ENCODE peak calls at places on chromosomes 3 and 15, in nine cellular contexts. One of them, this sample, is unnamed.

GRCh38 chr15:86139828-86140227 is 60.2 kb downstream of the AGBL1 start:
- DNase-seq in NCI-H510A treated with DMSO at 0.1 percent for 48 hours: no peak
- DNase-seq in activated CD4-positive, alpha-beta T cell treated with anti-CD3 and anti-CD28 coated beads for 48 hours: peak; percentile 54
- DNase-seq in bronchial epithelial cell: no peak
- DNase-seq in activated T-helper 1 cell treated with anti-CD3 and anti-CD28 coated beads, Interleukin-2, amount 50 U/mL, for 16 hours: no peak
- DNase-seq in H54: no peak
- DNase-seq in upper lobe of right lung: no peak
- DNase-seq in HTR-8/SVneo: no peak
- DNase-seq in T-helper 2 cell: no peak
- DNase-seq in this sample: no peak

GRCh38 chr15:39413558-39413957 is 167.3 kb upstream of the THBS1 start:
- DNase-seq in activated T-helper 1 cell treated with anti-CD3 and anti-CD28 coated beads, Interleukin-2, amount 50 U/mL, for 16 hours: no peak
- DNase-seq in NCI-H510A treated with DMSO at 0.1 percent for 48 hours: no peak
- DNase-seq in bronchial epithelial cell: peak; percentile 48
- DNase-seq in activated CD4-positive, alpha-beta T cell treated with anti-CD3 and anti-CD28 coated beads for 48 hours: no peak
- DNase-seq in upper lobe of right lung: no peak
- DNase-seq in HTR-8/SVneo: no peak
- DNase-seq in T-helper 2 cell: no peak
- DNase-seq in H54: no peak
- DNase-seq in this sample: no peak

GRCh38 chr3:70561796-70562195 is 249.4 kb upstream of the MDFIC2 start:
- DNase-seq in activated T-helper 1 cell treated with anti-CD3 and anti-CD28 coated beads, Interleukin-2, amount 50 U/mL, for 16 hours: no peak
- DNase-seq in bronchial epithelial cell: no peak
- DNase-seq in NCI-H510A treated with DMSO at 0.1 percent for 48 hours: no peak
- DNase-seq in T-helper 2 cell: no peak
- DNase-seq in HTR-8/SVneo: no peak
- DNase-seq in upper lobe of right lung: no peak
- DNase-seq in H54: no peak
- DNase-seq in activated CD4-positive, alpha-beta T cell treated with anti-CD3 and anti-CD28 coated beads for 48 hours: no peak
- DNase-seq in this sample: no peak

GRCh38 chr15:40162552-40162951 is 1.7 kb downstream of the BUB1B start:
- DNase-seq in activated CD4-positive, alpha-beta T cell treated with anti-CD3 and anti-CD28 coated beads for 48 hours: no peak
- DNase-seq in T-helper 2 cell: no peak
- DNase-seq in activated T-helper 1 cell treated with anti-CD3 and anti-CD28 coated beads, Interleukin-2, amount 50 U/mL, for 16 hours: no peak
- DNase-seq in NCI-H510A treated with DMSO at 0.1 percent for 48 hours: no peak
- DNase-seq in bronchial epithelial cell: no peak
- DNase-seq in HTR-8/SVneo: no peak
- DNase-seq in H54: no peak
- DNase-seq in upper lobe of right lung: no peak
- DNase-seq in this sample: no peak

GRCh38 chr3:52794612-52795099 is at the start of gene ITIH3:
- DNase-seq in activated T-helper 1 cell treated with anti-CD3 and anti-CD28 coated beads, Interleukin-2, amount 50 U/mL, for 16 hours: no peak
- DNase-seq in T-helper 2 cell: no peak
- DNase-seq in H54: no peak
- DNase-seq in activated CD4-positive, alpha-beta T cell treated with anti-CD3 and anti-CD28 coated beads for 48 hours: no peak
- DNase-seq in upper lobe of right lung: no peak
- DNase-seq in bronchial epithelial cell: no peak
- DNase-seq in NCI-H510A treated with DMSO at 0.1 percent for 48 hours: no peak
- DNase-seq in HTR-8/SVneo: no peak
- DNase-seq in this sample: no peak

GRCh38 chr3:195219351-195220045 is 51.5 kb downstream of the XXYLT1 start:
- DNase-seq in T-helper 2 cell: no peak
- DNase-seq in bronchial epithelial cell: no peak
- DNase-seq in upper lobe of right lung: peak; percentile 21
- DNase-seq in activated T-helper 1 cell treated with anti-CD3 and anti-CD28 coated beads, Interleukin-2, amount 50 U/mL, for 16 hours: no peak
- DNase-seq in H54: no peak
- DNase-seq in activated CD4-positive, alpha-beta T cell treated with anti-CD3 and anti-CD28 coated beads for 48 hours: no peak
- DNase-seq in NCI-H510A treated with DMSO at 0.1 percent for 48 hours: no peak
- DNase-seq in HTR-8/SVneo: no peak
- DNase-seq in this sample: no peak

GRCh38 chr3:143120716-143121239 is 1.2 kb downstream of the CHST2 start:
- DNase-seq in activated T-helper 1 cell treated with anti-CD3 and anti-CD28 coated beads, Interleukin-2, amount 50 U/mL, for 16 hours: peak; percentile 13
- DNase-seq in H54: no peak
- DNase-seq in T-helper 2 cell: no peak
- DNase-seq in activated CD4-positive, alpha-beta T cell treated with anti-CD3 and anti-CD28 coated beads for 48 hours: peak; percentile 58
- DNase-seq in upper lobe of right lung: peak; percentile 68
- DNase-seq in bronchial epithelial cell: no peak
- DNase-seq in NCI-H510A treated with DMSO at 0.1 percent for 48 hours: no peak
- DNase-seq in HTR-8/SVneo: no peak
- DNase-seq in this sample: no peak

GRCh38 chr15:35312355-35312754 is 227.3 kb upstream of the NANOGP8 start:
- DNase-seq in upper lobe of right lung: no peak
- DNase-seq in HTR-8/SVneo: no peak
- DNase-seq in NCI-H510A treated with DMSO at 0.1 percent for 48 hours: no peak
- DNase-seq in activated T-helper 1 cell treated with anti-CD3 and anti-CD28 coated beads, Interleukin-2, amount 50 U/mL, for 16 hours: no peak
- DNase-seq in T-helper 2 cell: no peak
- DNase-seq in activated CD4-positive, alpha-beta T cell treated with anti-CD3 and anti-CD28 coated beads for 48 hours: no peak
- DNase-seq in bronchial epithelial cell: no peak
- DNase-seq in H54: no peak
- DNase-seq in this sample: no peak

GRCh38 chr3:197807969-197808587 is 17.0 kb downstream of the LRCH3 start:
- DNase-seq in bronchial epithelial cell: no peak
- DNase-seq in H54: no peak
- DNase-seq in NCI-H510A treated with DMSO at 0.1 percent for 48 hours: no peak
- DNase-seq in HTR-8/SVneo: no peak
- DNase-seq in upper lobe of right lung: no peak
- DNase-seq in activated CD4-positive, alpha-beta T cell treated with anti-CD3 and anti-CD28 coated beads for 48 hours: no peak
- DNase-seq in T-helper 2 cell: no peak
- DNase-seq in activated T-helper 1 cell treated with anti-CD3 and anti-CD28 coated beads, Interleukin-2, amount 50 U/mL, for 16 hours: no peak
- DNase-seq in this sample: no peak

GRCh38 chr15:79863886-79864285 is 32.9 kb downstream of the MTHFS start:
- DNase-seq in HTR-8/SVneo: no peak
- DNase-seq in activated CD4-positive, alpha-beta T cell treated with anti-CD3 and anti-CD28 coated beads for 48 hours: no peak
- DNase-seq in H54: peak; percentile 5
- DNase-seq in T-helper 2 cell: no peak
- DNase-seq in bronchial epithelial cell: peak; percentile 81
- DNase-seq in upper lobe of right lung: no peak
- DNase-seq in activated T-helper 1 cell treated with anti-CD3 and anti-CD28 coated beads, Interleukin-2, amount 50 U/mL, for 16 hours: no peak
- DNase-seq in NCI-H510A treated with DMSO at 0.1 percent for 48 hours: no peak
- DNase-seq in this sample: no peak

GRCh38 chr15:78075490-78076230 is 1.9 kb downstream of the TBC1D2B start:
- DNase-seq in HTR-8/SVneo: no peak
- DNase-seq in activated T-helper 1 cell treated with anti-CD3 and anti-CD28 coated beads, Interleukin-2, amount 50 U/mL, for 16 hours: no peak
- DNase-seq in bronchial epithelial cell: peak; percentile 73
- DNase-seq in NCI-H510A treated with DMSO at 0.1 percent for 48 hours: peak; percentile 51
- DNase-seq in activated CD4-positive, alpha-beta T cell treated with anti-CD3 and anti-CD28 coated beads for 48 hours: no peak
- DNase-seq in upper lobe of right lung: no peak
- DNase-seq in H54: no peak
- DNase-seq in T-helper 2 cell: no peak
- DNase-seq in this sample: no peak

GRCh38 chr3:143585720-143586456 is 262.4 kb downstream of the SLC9A9 start:
- DNase-seq in H54: no peak
- DNase-seq in activated CD4-positive, alpha-beta T cell treated with anti-CD3 and anti-CD28 coated beads for 48 hours: peak; percentile 4
- DNase-seq in T-helper 2 cell: no peak
- DNase-seq in HTR-8/SVneo: no peak
- DNase-seq in bronchial epithelial cell: no peak
- DNase-seq in NCI-H510A treated with DMSO at 0.1 percent for 48 hours: no peak
- DNase-seq in activated T-helper 1 cell treated with anti-CD3 and anti-CD28 coated beads, Interleukin-2, amount 50 U/mL, for 16 hours: no peak
- DNase-seq in upper lobe of right lung: no peak
- DNase-seq in this sample: no peak

GRCh38 chr15:99305761-99306505 is 54.7 kb downstream of the LRRC28 start:
- DNase-seq in T-helper 2 cell: no peak
- DNase-seq in activated CD4-positive, alpha-beta T cell treated with anti-CD3 and anti-CD28 coated beads for 48 hours: no peak
- DNase-seq in upper lobe of right lung: no peak
- DNase-seq in NCI-H510A treated with DMSO at 0.1 percent for 48 hours: no peak
- DNase-seq in activated T-helper 1 cell treated with anti-CD3 and anti-CD28 coated beads, Interleukin-2, amount 50 U/mL, for 16 hours: no peak
- DNase-seq in bronchial epithelial cell: peak; percentile 89
- DNase-seq in HTR-8/SVneo: peak; percentile 53
- DNase-seq in H54: no peak
- DNase-seq in this sample: no peak

GRCh38 chr3:69079269-69080159 is 651 bp downstream of the UBA3 start:
- DNase-seq in H54: no peak
- DNase-seq in HTR-8/SVneo: no peak
- DNase-seq in NCI-H510A treated with DMSO at 0.1 percent for 48 hours: no peak
- DNase-seq in activated CD4-positive, alpha-beta T cell treated with anti-CD3 and anti-CD28 coated beads for 48 hours: peak; percentile 27
- DNase-seq in T-helper 2 cell: no peak
- DNase-seq in activated T-helper 1 cell treated with anti-CD3 and anti-CD28 coated beads, Interleukin-2, amount 50 U/mL, for 16 hours: no peak
- DNase-seq in bronchial epithelial cell: no peak
- DNase-seq in upper lobe of right lung: peak; percentile 72
- DNase-seq in this sample: no peak

GRCh38 chr15:39248204-39248603 is 332.7 kb upstream of the THBS1 start:
- DNase-seq in activated CD4-positive, alpha-beta T cell treated with anti-CD3 and anti-CD28 coated beads for 48 hours: no peak
- DNase-seq in H54: no peak
- DNase-seq in upper lobe of right lung: peak; percentile 68
- DNase-seq in activated T-helper 1 cell treated with anti-CD3 and anti-CD28 coated beads, Interleukin-2, amount 50 U/mL, for 16 hours: no peak
- DNase-seq in HTR-8/SVneo: no peak
- DNase-seq in NCI-H510A treated with DMSO at 0.1 percent for 48 hours: no peak
- DNase-seq in bronchial epithelial cell: peak; percentile 41
- DNase-seq in T-helper 2 cell: no peak
- DNase-seq in this sample: no peak

GRCh38 chr3:101836907-101837598 is 12.3 kb upstream of the NFKBIZ start:
- DNase-seq in upper lobe of right lung: no peak
- DNase-seq in NCI-H510A treated with DMSO at 0.1 percent for 48 hours: no peak
- DNase-seq in activated CD4-positive, alpha-beta T cell treated with anti-CD3 and anti-CD28 coated beads for 48 hours: no peak
- DNase-seq in bronchial epithelial cell: peak; percentile 75
- DNase-seq in T-helper 2 cell: no peak
- DNase-seq in activated T-helper 1 cell treated with anti-CD3 and anti-CD28 coated beads, Interleukin-2, amount 50 U/mL, for 16 hours: no peak
- DNase-seq in H54: no peak
- DNase-seq in HTR-8/SVneo: no peak
- DNase-seq in this sample: no peak

GRCh38 chr3:10233988-10234387 is 14.3 kb upstream of the TATDN2 start:
- DNase-seq in T-helper 2 cell: no peak
- DNase-seq in bronchial epithelial cell: no peak
- DNase-seq in HTR-8/SVneo: no peak
- DNase-seq in H54: no peak
- DNase-seq in NCI-H510A treated with DMSO at 0.1 percent for 48 hours: no peak
- DNase-seq in upper lobe of right lung: no peak
- DNase-seq in activated T-helper 1 cell treated with anti-CD3 and anti-CD28 coated beads, Interleukin-2, amount 50 U/mL, for 16 hours: no peak
- DNase-seq in activated CD4-positive, alpha-beta T cell treated with anti-CD3 and anti-CD28 coated beads for 48 hours: no peak
- DNase-seq in this sample: no peak

GRCh38 chr3:64509216-64509615 is 178.6 kb downstream of the ADAMTS9 start:
- DNase-seq in NCI-H510A treated with DMSO at 0.1 percent for 48 hours: no peak
- DNase-seq in bronchial epithelial cell: no peak
- DNase-seq in upper lobe of right lung: no peak
- DNase-seq in T-helper 2 cell: no peak
- DNase-seq in activated T-helper 1 cell treated with anti-CD3 and anti-CD28 coated beads, Interleukin-2, amount 50 U/mL, for 16 hours: no peak
- DNase-seq in HTR-8/SVneo: no peak
- DNase-seq in activated CD4-positive, alpha-beta T cell treated with anti-CD3 and anti-CD28 coated beads for 48 hours: no peak
- DNase-seq in H54: no peak
- DNase-seq in this sample: no peak

GRCh38 chr3:130341388-130341787 is 4.1 kb upstream of the COL6A5 start:
- DNase-seq in H54: no peak
- DNase-seq in T-helper 2 cell: no peak
- DNase-seq in NCI-H510A treated with DMSO at 0.1 percent for 48 hours: no peak
- DNase-seq in HTR-8/SVneo: no peak
- DNase-seq in bronchial epithelial cell: peak; percentile 92
- DNase-seq in activated T-helper 1 cell treated with anti-CD3 and anti-CD28 coated beads, Interleukin-2, amount 50 U/mL, for 16 hours: no peak
- DNase-seq in upper lobe of right lung: no peak
- DNase-seq in activated CD4-positive, alpha-beta T cell treated with anti-CD3 and anti-CD28 coated beads for 48 hours: no peak
- DNase-seq in this sample: no peak

GRCh38 chr3:125479091-125479490 is 40.9 kb downstream of the SNX4 start:
- DNase-seq in T-helper 2 cell: no peak
- DNase-seq in upper lobe of right lung: no peak
- DNase-seq in H54: no peak
- DNase-seq in NCI-H510A treated with DMSO at 0.1 percent for 48 hours: no peak
- DNase-seq in HTR-8/SVneo: no peak
- DNase-seq in activated CD4-positive, alpha-beta T cell treated with anti-CD3 and anti-CD28 coated beads for 48 hours: no peak
- DNase-seq in bronchial epithelial cell: no peak
- DNase-seq in activated T-helper 1 cell treated with anti-CD3 and anti-CD28 coated beads, Interleukin-2, amount 50 U/mL, for 16 hours: no peak
- DNase-seq in this sample: no peak

GRCh38 chr3:58287354-58287753 is 18.7 kb upstream of the RPP14 start:
- DNase-seq in bronchial epithelial cell: no peak
- DNase-seq in activated T-helper 1 cell treated with anti-CD3 and anti-CD28 coated beads, Interleukin-2, amount 50 U/mL, for 16 hours: no peak
- DNase-seq in HTR-8/SVneo: no peak
- DNase-seq in H54: no peak
- DNase-seq in activated CD4-positive, alpha-beta T cell treated with anti-CD3 and anti-CD28 coated beads for 48 hours: no peak
- DNase-seq in T-helper 2 cell: no peak
- DNase-seq in upper lobe of right lung: no peak
- DNase-seq in NCI-H510A treated with DMSO at 0.1 percent for 48 hours: no peak
- DNase-seq in this sample: no peak

GRCh38 chr3:17069754-17070153 is 185.0 kb downstream of the PLCL2 start:
- DNase-seq in HTR-8/SVneo: no peak
- DNase-seq in activated T-helper 1 cell treated with anti-CD3 and anti-CD28 coated beads, Interleukin-2, amount 50 U/mL, for 16 hours: no peak
- DNase-seq in T-helper 2 cell: no peak
- DNase-seq in NCI-H510A treated with DMSO at 0.1 percent for 48 hours: no peak
- DNase-seq in activated CD4-positive, alpha-beta T cell treated with anti-CD3 and anti-CD28 coated beads for 48 hours: no peak
- DNase-seq in H54: no peak
- DNase-seq in bronchial epithelial cell: no peak
- DNase-seq in upper lobe of right lung: no peak
- DNase-seq in this sample: no peak

GRCh38 chr3:184314363-184314699 is at the start of gene EIF4G1:
- DNase-seq in T-helper 2 cell: peak; percentile 88
- DNase-seq in upper lobe of right lung: peak; percentile 98
- DNase-seq in NCI-H510A treated with DMSO at 0.1 percent for 48 hours: peak; percentile 87
- DNase-seq in HTR-8/SVneo: peak; percentile 92
- DNase-seq in H54: peak; percentile 95
- DNase-seq in bronchial epithelial cell: peak; percentile 83
- DNase-seq in activated T-helper 1 cell treated with anti-CD3 and anti-CD28 coated beads, Interleukin-2, amount 50 U/mL, for 16 hours: peak; percentile 89
- DNase-seq in activated CD4-positive, alpha-beta T cell treated with anti-CD3 and anti-CD28 coated beads for 48 hours: peak; percentile 94
- DNase-seq in this sample: peak; percentile 98

GRCh38 chr15:58048261-58048660 is 17.2 kb downstream of the ALDH1A2 start:
- DNase-seq in HTR-8/SVneo: no peak
- DNase-seq in bronchial epithelial cell: no peak
- DNase-seq in activated T-helper 1 cell treated with anti-CD3 and anti-CD28 coated beads, Interleukin-2, amount 50 U/mL, for 16 hours: no peak
- DNase-seq in H54: no peak
- DNase-seq in NCI-H510A treated with DMSO at 0.1 percent for 48 hours: no peak
- DNase-seq in T-helper 2 cell: no peak
- DNase-seq in upper lobe of right lung: no peak
- DNase-seq in activated CD4-positive, alpha-beta T cell treated with anti-CD3 and anti-CD28 coated beads for 48 hours: no peak
- DNase-seq in this sample: no peak